ENCODE peak calls at places on chromosomes 16 and 17, in six cellular contexts. D is uterus; Y is stimulated activated CD4-positive, alpha-beta T cell treated with anti-CD3 and anti-CD28 coated beads, Interleukin-1b, Interleukin-23, amount 100 ng/mL, for 4 hours; X is mucosa of gallbladder; S is fibroblast of lung; W is stimulated activated CD8-positive, alpha-beta memory T cell treated with anti-CD3 and anti-CD28 coated beads, Interleukin-2, amount 100 ng/mL, for 1 hour. U is an unnamed sample.

GRCh38 chr16:1612320-1613111 is at the start of gene CRAMP1:
- DNase-seq in D (peak; percentile 28), Y (no peak), X (no peak), S (peak; percentile 17), W (no peak), U (peak; percentile 23)

GRCh38 chr17:39014795-39015545 is 47.8 kb upstream of the FBXO47 start:
- DNase-seq in D (no peak), Y (no peak), X (no peak), S (no peak), W (no peak), U (no peak)

GRCh38 chr17:47704781-47705180 is 10.8 kb downstream of the TBKBP1 start:
- DNase-seq in D (no peak), Y (no peak), X (no peak), S (no peak), W (no peak), U (no peak)

GRCh38 chr17:58117382-58117781 is 30.8 kb upstream of the OR4D1 start:
- DNase-seq in D (no peak), Y (no peak), X (no peak), S (no peak), W (no peak), U (no peak)

GRCh38 chr16:66335704-66336329 is 30.7 kb upstream of the CDH5 start:
- DNase-seq in D (no peak), Y (no peak), X (no peak), S (peak; percentile 75), W (no peak), U (peak; percentile 37)

GRCh38 chr16:3444032-3444388 is 530 bp downstream of the NAA60 start:
- DNase-seq in D (no peak), Y (no peak), X (no peak), S (peak; percentile 82), W (no peak), U (peak; percentile 81)

GRCh38 chr17:45414997-45415881 is 17.4 kb downstream of the ARHGAP27 start:
- DNase-seq in D (no peak), Y (no peak), X (peak; percentile 73), S (no peak), W (no peak), U (no peak)

GRCh38 chr17:81726004-81726403 is 13.9 kb downstream of the SLC25A10 start:
- DNase-seq in D (no peak), Y (no peak), X (no peak), S (no peak), W (no peak), U (no peak)

GRCh38 chr16:3982216-3982615 is 101.7 kb upstream of the CREBBP start:
- DNase-seq in D (no peak), Y (no peak), X (no peak), S (no peak), W (no peak), U (no peak)

GRCh38 chr16:11212819-11213196 is 43.2 kb downstream of the SOCS1 start:
- DNase-seq in D (no peak), Y (no peak), X (no peak), S (no peak), W (no peak), U (no peak)

GRCh38 chr16:81315271-81316175 is 761 bp downstream of the GAN start:
- DNase-seq in D (peak; percentile 43), Y (peak; percentile 51), X (peak; percentile 60), S (peak; percentile 61), W (peak; percentile 16), U (peak; percentile 66)

GRCh38 chr17:43691317-43691693 is 29.6 kb upstream of the MEOX1 start:
- DNase-seq in D (no peak), Y (no peak), X (no peak), S (no peak), W (no peak), U (no peak)

GRCh38 chr16:73122604-73123386 is 74.9 kb upstream of the ZFHX3 start:
- DNase-seq in D (no peak), Y (no peak), X (peak; percentile 14), S (peak; percentile 3), W (no peak), U (peak; percentile 28)

GRCh38 chr17:19800571-19800970 is 52.5 kb upstream of the ALDH3A1 start:
- DNase-seq in D (no peak), Y (no peak), X (no peak), S (no peak), W (no peak), U (no peak)

GRCh38 chr16:85422124-85422373 is 191.1 kb upstream of the GSE1 start:
- DNase-seq in D (no peak), Y (no peak), X (no peak), S (no peak), W (no peak), U (no peak)

U was measured in fibroblast of villous mesenchyme.